ENCODE peak calls at places on chromosomes 6 and 20, in nine cellular contexts. S is stimulated activated CD4-positive, alpha-beta T cell treated with anti-CD3 and anti-CD28 coated beads, Interleukin-1b, Interleukin-23, amount 100 ng/mL, for 4 hours; K is left cardiac atrium; R is D341Med; Z is left colon; I is T47D; P is islet precursor cell; Q is HT-29; A is NCI-H1092 treated with DMSO at 0.1 percent for 48 hours. E is an unnamed sample.

GRCh38 chr6:7332090-7332745 is 19.2 kb upstream of the SSR1 start:
- DNase-seq in Q (no peak), I (no peak), S (no peak), R (no peak), P (no peak), K (no peak), Z (no peak), A (no peak), E (no peak)

GRCh38 chr6:119467478-119468081 is 118.0 kb upstream of the MAN1A1 start:
- DNase-seq in S (no peak), A (no peak), K (no peak), R (no peak), Z (no peak), Q (no peak), P (no peak), I (no peak), E (peak; percentile 16)

GRCh38 chr20:44326391-44327159 is 10.3 kb upstream of the R3HDML start:
- DNase-seq in S (peak; percentile 34), A (no peak), Z (peak; percentile 23), K (no peak), I (no peak), R (no peak), P (no peak), Q (no peak), E (no peak)

GRCh38 chr6:34349226-34349625 is 43.2 kb downstream of the NUDT3 start:
- DNase-seq in Q (no peak), A (no peak), S (no peak), K (no peak), I (no peak), R (no peak), Z (no peak), P (no peak), E (no peak)

GRCh38 chr6:209432-210103 is 82.7 kb upstream of the DUSP22 start:
- DNase-seq in K (no peak), I (no peak), P (no peak), Z (no peak), R (no peak), Q (no peak), A (no peak), S (peak; percentile 52), E (no peak)

GRCh38 chr6:129744201-129744879 is 34.4 kb upstream of the ARHGAP18 start:
- DNase-seq in S (no peak), Z (no peak), Q (no peak), R (no peak), A (peak; percentile 4), P (peak; percentile 72), I (no peak), K (no peak), E (peak; percentile 57)

GRCh38 chr20:3818155-3819151 is 1.9 kb upstream of the AP5S1 start:
- DNase-seq in K (peak; percentile 79), A (peak; percentile 72), Z (peak; percentile 79), I (peak; percentile 51), S (no peak), R (peak; percentile 66), P (peak; percentile 94), Q (peak; percentile 90), E (peak; percentile 80)

GRCh38 chr6:158605266-158605878 is 39.2 kb downstream of the DYNLT1 start:
- DNase-seq in A (peak; percentile 75), R (peak; percentile 82), K (peak; percentile 60), Z (peak; percentile 73), P (peak; percentile 88), Q (peak; percentile 83), S (peak; percentile 19), I (peak; percentile 51), E (peak; percentile 86)

GRCh38 chr6:166663568-166663967 is 36.5 kb upstream of the RPS6KA2 start:
- DNase-seq in I (no peak), P (no peak), Q (no peak), K (no peak), S (no peak), Z (no peak), R (no peak), A (no peak), E (no peak)

E was measured in GM03348.